ENCODE peak calls at places on chromosomes 7 and 10, in five cellular contexts. One of them, this sample, is unnamed.

GRCh38 chr7:64562246-64562620 is 638 bp downstream of the ZNF680 start:
- DNase-seq in sigmoid colon: no peak
- DNase-seq in fibroblast of the aortic adventitia: peak; percentile 50
- DNase-seq in SJSA1: no peak
- DNase-seq in GM04504: no peak
- DNase-seq in this sample: no peak

GRCh38 chr7:47809387-47809786 is 138.9 kb downstream of the PKD1L1 start:
- DNase-seq in sigmoid colon: no peak
- DNase-seq in fibroblast of the aortic adventitia: no peak
- DNase-seq in SJSA1: no peak
- DNase-seq in GM04504: no peak
- DNase-seq in this sample: no peak

GRCh38 chr10:92627845-92628480 is 35.0 kb downstream of the KIF11 start:
- DNase-seq in sigmoid colon: no peak
- DNase-seq in fibroblast of the aortic adventitia: peak; percentile 9
- DNase-seq in SJSA1: no peak
- DNase-seq in GM04504: no peak
- DNase-seq in this sample: no peak

GRCh38 chr7:39678935-39679690 is 55.7 kb downstream of the RALA start:
- DNase-seq in sigmoid colon: no peak
- DNase-seq in fibroblast of the aortic adventitia: peak; percentile 46
- DNase-seq in SJSA1: no peak
- DNase-seq in GM04504: no peak
- DNase-seq in this sample: no peak

GRCh38 chr10:63611078-63611477 is 89.9 kb downstream of the REEP3 start:
- DNase-seq in sigmoid colon: no peak
- DNase-seq in fibroblast of the aortic adventitia: peak; percentile 51
- DNase-seq in SJSA1: no peak
- DNase-seq in GM04504: no peak
- DNase-seq in this sample: no peak

GRCh38 chr7:34137176-34137575 is 231.8 kb downstream of the BMPER start:
- DNase-seq in sigmoid colon: no peak
- DNase-seq in fibroblast of the aortic adventitia: no peak
- DNase-seq in SJSA1: no peak
- DNase-seq in GM04504: no peak
- DNase-seq in this sample: no peak

GRCh38 chr7:150385240-150385830 is 6.2 kb downstream of the ZNF775 start:
- DNase-seq in sigmoid colon: peak; percentile 56
- DNase-seq in fibroblast of the aortic adventitia: no peak
- DNase-seq in SJSA1: no peak
- DNase-seq in GM04504: no peak
- DNase-seq in this sample: no peak

GRCh38 chr7:76191783-76192240 is 9.9 kb upstream of the SRRM3 start:
- DNase-seq in sigmoid colon: no peak
- DNase-seq in fibroblast of the aortic adventitia: peak; percentile 10
- DNase-seq in SJSA1: peak; percentile 56
- DNase-seq in GM04504: no peak
- DNase-seq in this sample: no peak

GRCh38 chr7:26397326-26397725 is 105.7 kb downstream of the SNX10 start:
- DNase-seq in sigmoid colon: no peak
- DNase-seq in fibroblast of the aortic adventitia: no peak
- DNase-seq in SJSA1: no peak
- DNase-seq in GM04504: no peak
- DNase-seq in this sample: no peak

GRCh38 chr10:2882628-2883027 is 184.7 kb upstream of the PFKP start:
- DNase-seq in sigmoid colon: no peak
- DNase-seq in fibroblast of the aortic adventitia: no peak
- DNase-seq in SJSA1: no peak
- DNase-seq in GM04504: no peak
- DNase-seq in this sample: no peak

GRCh38 chr10:12512292-12513002 is 163.1 kb downstream of the CAMK1D start:
- DNase-seq in sigmoid colon: no peak
- DNase-seq in fibroblast of the aortic adventitia: no peak
- DNase-seq in SJSA1: peak; percentile 21
- DNase-seq in GM04504: no peak
- DNase-seq in this sample: no peak

GRCh38 chr7:95056107-95056689 is 148.8 kb downstream of the PPP1R9A start:
- DNase-seq in sigmoid colon: no peak
- DNase-seq in fibroblast of the aortic adventitia: no peak
- DNase-seq in SJSA1: no peak
- DNase-seq in GM04504: no peak
- DNase-seq in this sample: no peak

GRCh38 chr7:129780257-129781127 is 169.0 kb downstream of the NRF1 start:
- DNase-seq in sigmoid colon: no peak
- DNase-seq in fibroblast of the aortic adventitia: no peak
- DNase-seq in SJSA1: peak; percentile 79
- DNase-seq in GM04504: no peak
- DNase-seq in this sample: peak; percentile 83

GRCh38 chr7:127711872-127712271 is 59.9 kb downstream of the SND1 start:
- DNase-seq in sigmoid colon: no peak
- DNase-seq in fibroblast of the aortic adventitia: no peak
- DNase-seq in SJSA1: no peak
- DNase-seq in GM04504: no peak
- DNase-seq in this sample: no peak

GRCh38 chr10:97025613-97026242 is 160.0 kb downstream of the SLIT1 start:
- DNase-seq in sigmoid colon: peak; percentile 63
- DNase-seq in fibroblast of the aortic adventitia: peak; percentile 43
- DNase-seq in SJSA1: no peak
- DNase-seq in GM04504: peak; percentile 17
- DNase-seq in this sample: no peak

GRCh38 chr7:155593455-155594162 is 47.2 kb upstream of the CNPY1 start:
- DNase-seq in sigmoid colon: no peak
- DNase-seq in fibroblast of the aortic adventitia: no peak
- DNase-seq in SJSA1: no peak
- DNase-seq in GM04504: no peak
- DNase-seq in this sample: peak; percentile 85

GRCh38 chr7:71021049-71021448 is 110.9 kb upstream of the GALNT17 start:
- DNase-seq in sigmoid colon: no peak
- DNase-seq in fibroblast of the aortic adventitia: no peak
- DNase-seq in SJSA1: no peak
- DNase-seq in GM04504: no peak
- DNase-seq in this sample: no peak

GRCh38 chr7:31029674-31030073 is 22.4 kb upstream of the ADCYAP1R1 start:
- DNase-seq in sigmoid colon: no peak
- DNase-seq in fibroblast of the aortic adventitia: no peak
- DNase-seq in SJSA1: no peak
- DNase-seq in GM04504: no peak
- DNase-seq in this sample: peak; percentile 50

GRCh38 chr10:34018811-34019210 is 684.3 kb upstream of the NRP1 start:
- DNase-seq in sigmoid colon: no peak
- DNase-seq in fibroblast of the aortic adventitia: no peak
- DNase-seq in SJSA1: no peak
- DNase-seq in GM04504: no peak
- DNase-seq in this sample: no peak

GRCh38 chr7:74174606-74175082 is 488 bp downstream of the EIF4H start:
- DNase-seq in sigmoid colon: peak; percentile 78
- DNase-seq in fibroblast of the aortic adventitia: peak; percentile 48
- DNase-seq in SJSA1: peak; percentile 55
- DNase-seq in GM04504: no peak
- DNase-seq in this sample: no peak

GRCh38 chr10:76839276-76839675 is 798.3 kb downstream of the KCNMA1 start:
- DNase-seq in sigmoid colon: no peak
- DNase-seq in fibroblast of the aortic adventitia: peak; percentile 21
- DNase-seq in SJSA1: no peak
- DNase-seq in GM04504: no peak
- DNase-seq in this sample: no peak

GRCh38 chr7:111006691-111007090 is 84.2 kb upstream of the LRRN3 start:
- DNase-seq in sigmoid colon: no peak
- DNase-seq in fibroblast of the aortic adventitia: peak; percentile 30
- DNase-seq in SJSA1: no peak
- DNase-seq in GM04504: no peak
- DNase-seq in this sample: no peak

GRCh38 chr10:80066809-80067208 is 11.7 kb upstream of the TMEM254 start:
- DNase-seq in sigmoid colon: no peak
- DNase-seq in fibroblast of the aortic adventitia: no peak
- DNase-seq in SJSA1: no peak
- DNase-seq in GM04504: no peak
- DNase-seq in this sample: no peak

GRCh38 chr7:139570119-139570518 is 46.6 kb downstream of the CLEC2L start:
- DNase-seq in sigmoid colon: no peak
- DNase-seq in fibroblast of the aortic adventitia: no peak
- DNase-seq in SJSA1: no peak
- DNase-seq in GM04504: no peak
- DNase-seq in this sample: peak; percentile 21

GRCh38 chr10:64507869-64508609 is 986.8 kb downstream of the REEP3 start:
- DNase-seq in sigmoid colon: no peak
- DNase-seq in fibroblast of the aortic adventitia: no peak
- DNase-seq in SJSA1: no peak
- DNase-seq in GM04504: no peak
- DNase-seq in this sample: no peak

GRCh38 chr10:124378271-124378670 is 40.5 kb downstream of the OAT start:
- DNase-seq in sigmoid colon: peak; percentile 40
- DNase-seq in fibroblast of the aortic adventitia: no peak
- DNase-seq in SJSA1: no peak
- DNase-seq in GM04504: no peak
- DNase-seq in this sample: no peak

This sample was measured in spleen.